ENCODE peak calls at places on chromosomes 2 and 18, in six cellular contexts. O, D, P, Z, L and C are unnamed samples.

GRCh38 chr2:86621290-86621943 is 2.2 kb downstream of the RNF103 start:
- DNase-seq in D (no peak), Z (no peak), P (no peak), L (no peak), O (no peak), C (no peak)

GRCh38 chr2:172226244-172227061 is 123.8 kb upstream of the DLX2 start:
- DNase-seq in L (no peak), Z (no peak), O (no peak), P (no peak), D (no peak), C (peak; percentile 4)

GRCh38 chr2:20930928-20931327 is 108.0 kb upstream of the LDAH start:
- DNase-seq in Z (no peak), O (no peak), L (no peak), D (no peak), P (no peak), C (no peak)

GRCh38 chr2:158835431-158835830 is 40.3 kb downstream of the DAPL1 start:
- DNase-seq in O (no peak), D (no peak), L (no peak), Z (no peak), P (no peak), C (no peak)

GRCh38 chr2:26740346-26740745 is 23.7 kb upstream of the SLC35F6 start:
- DNase-seq in P (no peak), D (no peak), Z (no peak), L (no peak), O (no peak), C (no peak)

GRCh38 chr2:181917378-181917735 is 25.8 kb downstream of the ITPRID2 start:
- DNase-seq in D (no peak), P (no peak), L (no peak), O (no peak), Z (no peak), C (no peak)

GRCh38 chr2:30756051-30756719 is 51.1 kb downstream of the CAPN13 start:
- DNase-seq in O (no peak), D (no peak), P (no peak), L (no peak), Z (no peak), C (no peak)

GRCh38 chr2:190791347-190791982 is 89.2 kb upstream of the GLS start:
- DNase-seq in O (no peak), Z (no peak), L (peak; percentile 8), D (no peak), P (no peak), C (no peak)

GRCh38 chr2:138777996-138778395 is 2.2 kb downstream of the NXPH2 start:
- DNase-seq in P (no peak), Z (no peak), D (no peak), O (no peak), L (no peak), C (no peak)

GRCh38 chr2:113895819-113896563 is 6.1 kb downstream of the ACTR3 start:
- DNase-seq in O (no peak), Z (no peak), L (no peak), D (no peak), P (no peak), C (no peak)

GRCh38 chr18:10798727-10799435 is 273.1 kb downstream of the NAPG start:
- DNase-seq in O (no peak), P (no peak), L (no peak), D (no peak), Z (no peak), C (no peak)

GRCh38 chr2:190913725-190914124 is 33.1 kb downstream of the GLS start:
- DNase-seq in D (no peak), Z (no peak), P (no peak), L (no peak), O (no peak), C (no peak)